ENCODE peak calls at places on chromosomes 1 and 21, in four cellular contexts. One of them, this sample, is unnamed.
A peak's percentile ranks its signal among the peaks of the same experiment; 100 is the strongest.

GRCh38 chr1:26291433-26291832 is 11.5 kb downstream of the SH3BGRL3 start:
- DNase-seq in IMR-90: no peak
- DNase-seq in H9: no peak
- DNase-seq in H1: no peak
- DNase-seq in this sample: no peak

GRCh38 chr1:7405844-7406500 is 365.1 kb upstream of the VAMP3 start:
- DNase-seq in IMR-90: no peak
- DNase-seq in H9: peak; percentile 15
- DNase-seq in H1: no peak
- DNase-seq in this sample: no peak

GRCh38 chr1:172837816-172838680 is 179.1 kb downstream of the FASLG start:
- DNase-seq in IMR-90: peak; percentile 72
- DNase-seq in H9: no peak
- DNase-seq in H1: no peak
- DNase-seq in this sample: no peak

GRCh38 chr1:21779613-21780521 is 3.1 kb downstream of the USP48 start:
- DNase-seq in IMR-90: no peak
- DNase-seq in H9: no peak
- DNase-seq in H1: no peak
- DNase-seq in this sample: no peak

GRCh38 chr1:98090351-98090750 is 169.5 kb upstream of the DPYD start:
- DNase-seq in IMR-90: peak; percentile 80
- DNase-seq in H9: no peak
- DNase-seq in H1: no peak
- DNase-seq in this sample: no peak

GRCh38 chr1:242523968-242524570 is 428 bp downstream of the PLD5 start:
- DNase-seq in IMR-90: no peak
- DNase-seq in H9: peak; percentile 82
- DNase-seq in H1: peak; percentile 15
- DNase-seq in this sample: peak; percentile 68

GRCh38 chr1:115706774-115707425 is 61.6 kb downstream of the CASQ2 start:
- DNase-seq in IMR-90: peak; percentile 63
- DNase-seq in H9: peak; percentile 57
- DNase-seq in H1: no peak
- DNase-seq in this sample: peak; percentile 83

GRCh38 chr1:115676498-115677171 is 34.9 kb downstream of the VANGL1 start:
- DNase-seq in IMR-90: no peak
- DNase-seq in H9: no peak
- DNase-seq in H1: no peak
- DNase-seq in this sample: no peak

GRCh38 chr1:182175340-182176068 is 114.0 kb upstream of the ZNF648 start:
- DNase-seq in IMR-90: no peak
- DNase-seq in H9: no peak
- DNase-seq in H1: no peak
- DNase-seq in this sample: peak; percentile 5

GRCh38 chr1:55050283-55050682 is 10.9 kb downstream of the PCSK9 start:
- DNase-seq in IMR-90: peak; percentile 62
- DNase-seq in H9: no peak
- DNase-seq in H1: no peak
- DNase-seq in this sample: no peak

GRCh38 chr1:89598450-89599331 is 34.2 kb upstream of the LRRC8C start:
- DNase-seq in IMR-90: peak; percentile 39
- DNase-seq in H9: no peak
- DNase-seq in H1: no peak
- DNase-seq in this sample: peak; percentile 63

GRCh38 chr1:63718464-63719075 is 55.2 kb upstream of the ROR1 start:
- DNase-seq in IMR-90: no peak
- DNase-seq in H9: no peak
- DNase-seq in H1: no peak
- DNase-seq in this sample: peak; percentile 8

GRCh38 chr1:54507471-54507870 is 40.6 kb upstream of the ACOT11 start:
- DNase-seq in IMR-90: no peak
- DNase-seq in H9: no peak
- DNase-seq in H1: no peak
- DNase-seq in this sample: no peak

GRCh38 chr1:67404212-67404620 is 26.0 kb downstream of the SERBP1 start:
- DNase-seq in IMR-90: peak; percentile 46
- DNase-seq in H9: no peak
- DNase-seq in H1: no peak
- DNase-seq in this sample: no peak
- H2AK5ac ChIP-seq in IMR-90: no peak overlapping the region
- H2AK5ac ChIP-seq in H9: no peak overlapping the region
- H2AK5ac ChIP-seq in H1: no peak overlapping the region
- H2AK5ac ChIP-seq in this sample: no peak overlapping the region

GRCh38 chr1:48202030-48202752 is 20.3 kb upstream of the SLC5A9 start:
- DNase-seq in IMR-90: peak; percentile 81
- DNase-seq in H9: peak; percentile 69
- DNase-seq in H1: no peak
- DNase-seq in this sample: peak; percentile 69
- H4K5ac ChIP-seq in IMR-90: no peak overlapping the region
- H4K5ac ChIP-seq in H9: no peak overlapping the region
- H4K5ac ChIP-seq in H1: no peak overlapping the region
- H4K5ac ChIP-seq in this sample: no peak overlapping the region

GRCh38 chr1:215875236-215875635 is 308.1 kb downstream of the KCTD3 start:
- DNase-seq in IMR-90: no peak
- DNase-seq in H9: no peak
- DNase-seq in H1: no peak
- DNase-seq in this sample: no peak

GRCh38 chr1:215872658-215873057 is 305.6 kb downstream of the KCTD3 start:
- DNase-seq in IMR-90: no peak
- DNase-seq in H9: peak; percentile 32
- DNase-seq in H1: no peak
- DNase-seq in this sample: peak; percentile 8

GRCh38 chr1:215878128-215878527 is 311.0 kb downstream of the KCTD3 start:
- DNase-seq in IMR-90: peak; percentile 59
- DNase-seq in H9: no peak
- DNase-seq in H1: no peak
- DNase-seq in this sample: no peak

GRCh38 chr1:215877452-215877951 is 310.4 kb downstream of the KCTD3 start:
- DNase-seq in IMR-90: no peak
- DNase-seq in H9: no peak
- DNase-seq in H1: no peak
- DNase-seq in this sample: no peak

DNA sequence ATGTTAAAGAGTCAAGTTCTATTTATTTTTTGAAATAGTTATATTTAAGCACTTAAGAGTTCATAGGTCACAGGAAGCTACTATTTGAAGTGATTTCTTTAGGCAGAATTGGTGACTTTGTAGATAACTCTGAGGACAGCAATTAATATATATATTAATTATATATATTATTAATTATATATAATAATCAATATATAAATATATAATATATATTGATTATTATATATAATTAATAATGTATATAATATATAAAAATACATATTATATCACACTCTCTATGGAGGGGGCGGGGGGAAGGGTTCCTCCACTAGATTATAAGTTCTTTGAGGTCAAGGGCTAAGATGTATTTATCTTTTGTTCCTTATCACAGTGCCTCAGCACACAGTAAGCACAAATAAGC is 308.6 kb downstream of the KCTD3 start:
- DNase-seq in IMR-90: no peak
- DNase-seq in H9: no peak
- DNase-seq in H1: no peak
- DNase-seq in this sample: no peak
- H2BK15ac ChIP-seq in IMR-90: no peak overlapping the region
- H2BK15ac ChIP-seq in H9: no peak overlapping the region
- H2BK15ac ChIP-seq in H1: no peak overlapping the region
- H2BK15ac ChIP-seq in this sample: no peak overlapping the region

DNA sequence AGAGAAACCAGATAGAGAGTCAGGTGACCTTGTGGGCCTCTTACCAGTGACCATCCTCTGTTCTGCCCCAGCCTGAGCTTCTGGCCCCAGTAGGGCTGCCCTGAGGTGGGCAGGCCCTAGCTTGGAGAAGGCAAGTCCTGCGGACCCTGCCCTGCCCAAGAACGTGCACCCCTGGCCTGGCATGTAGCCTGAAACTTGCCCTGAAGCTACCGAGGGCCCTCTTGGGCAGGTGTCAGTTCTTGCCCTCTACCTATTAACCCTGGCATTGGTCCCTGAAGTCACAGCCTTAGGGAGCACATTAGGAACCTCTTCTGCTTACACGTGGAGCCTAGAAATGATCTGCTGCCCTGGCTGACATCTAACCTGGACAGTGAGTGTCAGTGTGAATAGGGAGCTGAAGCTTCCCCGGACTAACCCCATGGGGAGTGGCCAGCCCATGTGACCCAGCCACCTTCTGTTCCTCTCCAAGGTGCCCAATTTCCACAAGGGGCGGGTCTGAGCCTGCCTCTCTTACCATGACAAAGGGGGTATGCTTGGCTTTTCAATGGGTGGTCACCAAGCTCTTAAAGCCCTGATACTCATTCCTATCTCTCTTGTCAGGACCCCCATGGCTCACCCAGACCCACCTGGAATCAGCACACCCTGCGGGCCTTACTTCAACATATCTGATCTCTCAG is 163.0 kb downstream of the ZSCAN20 start:
- DNase-seq in IMR-90: no peak
- DNase-seq in H9: peak; percentile 78
- DNase-seq in H1: no peak
- DNase-seq in this sample: peak; percentile 10
- H2AK5ac ChIP-seq in IMR-90: no peak overlapping the region
- H2AK5ac ChIP-seq in H9: no peak overlapping the region
- H2AK5ac ChIP-seq in H1: no peak overlapping the region
- H2AK5ac ChIP-seq in this sample: no peak overlapping the region

GRCh38 chr21:42777064-42777756 is 102.1 kb downstream of the WDR4 start:
- DNase-seq in IMR-90: no peak
- DNase-seq in H9: no peak
- DNase-seq in H1: no peak
- DNase-seq in this sample: no peak
- H4K5ac ChIP-seq in IMR-90: no peak overlapping the region
- H4K5ac ChIP-seq in H9: no peak overlapping the region
- H4K5ac ChIP-seq in H1: no peak overlapping the region
- H4K5ac ChIP-seq in this sample: no peak overlapping the region

This sample was measured in mesendoderm.